ENCODE peak calls at places on chromosomes 1 and 21, in six cellular contexts. D is Caco-2; H is GM03348; M is head of caudate nucleus; P is activated naive CD4-positive, alpha-beta T cell; X is mesenchymal stem cell. O is an unnamed sample.

GRCh38 chr1:198842686-198843085 is 203.8 kb downstream of the PTPRC start:
- DNase-seq in M (no peak), D (no peak), H (no peak), X (no peak), P (no peak), O (no peak)

GRCh38 chr1:42936309-42937078 is 22.2 kb downstream of the SLC2A1 start:
- DNase-seq in M (no peak), P (no peak), X (peak; percentile 68), D (no peak), H (peak; percentile 79), O (peak; percentile 73)

GRCh38 chr1:111895456-111895855 is 94.0 kb downstream of the KCND3 start:
- DNase-seq in H (peak; percentile 27), D (no peak), M (peak; percentile 52), P (no peak), X (no peak), O (no peak)

GRCh38 chr1:206723500-206724472 is 39.1 kb downstream of the MAPKAPK2 start:
- DNase-seq in P (no peak), D (peak; percentile 66), H (peak; percentile 81), X (no peak), M (no peak), O (no peak)

GRCh38 chr21:38148046-38148445 is 108.7 kb upstream of the KCNJ15 start:
- DNase-seq in H (no peak), M (no peak), P (no peak), D (no peak), X (peak; percentile 16), O (no peak)

GRCh38 chr21:45630066-45630694 is 13.3 kb upstream of the PCBP3 start:
- DNase-seq in X (no peak), M (no peak), P (no peak), D (no peak), H (no peak), O (no peak)

GRCh38 chr1:245311887-245312286 is 157.1 kb downstream of the KIF26B start:
- DNase-seq in P (no peak), H (no peak), X (no peak), M (no peak), D (no peak), O (no peak)

GRCh38 chr1:224493269-224493668 is 58.7 kb upstream of the WDR26 start:
- DNase-seq in H (no peak), M (no peak), D (no peak), P (no peak), X (no peak), O (no peak)

GRCh38 chr1:177927021-177927596 is 42.7 kb downstream of the SEC16B start:
- DNase-seq in P (no peak), H (peak; percentile 80), M (no peak), X (peak; percentile 71), D (no peak), O (no peak)

GRCh38 chr21:27759820-27760219 is 792.9 kb upstream of the ADAMTS5 start:
- DNase-seq in D (peak; percentile 43), X (no peak), P (no peak), M (no peak), H (no peak), O (no peak)